ENCODE peak calls at places on chromosome 2, in four cellular contexts. X is BJ, Q is progenitor cell of endocrine pancreas, T is WTC11. A is an unnamed sample.

GRCh38 chr2:238949710-238950345 is 101.9 kb downstream of the TWIST2 start:
- DNase-seq in X (no peak), T (no peak), Q (no peak), A (no peak)

GRCh38 chr2:231935207-231935524 is 9.0 kb upstream of the NPPC start:
- DNase-seq in Q (no peak), T (no peak), X (no peak), A (no peak)

GRCh38 chr2:157842106-157842879 is 33.8 kb downstream of the ACVR1 start:
- DNase-seq in Q (no peak), X (no peak), T (no peak), A (no peak)

GRCh38 chr2:239194731-239195317 is 206.0 kb downstream of the HDAC4 start:
- DNase-seq in T (no peak), Q (peak; percentile 6), X (no peak), A (peak; percentile 23)

GRCh38 chr2:69798466-69798908 is 31.0 kb upstream of the GMCL1 start:
- DNase-seq in Q (no peak), X (no peak), T (no peak), A (no peak)

GRCh38 chr2:120988741-120989555 is 253.3 kb downstream of the GLI2 start:
- DNase-seq in T (no peak), Q (no peak), X (no peak), A (peak; percentile 15)

GRCh38 chr2:165758276-165758675 is 35.8 kb downstream of the GALNT3 start:
- DNase-seq in Q (no peak), X (no peak), T (no peak), A (no peak)

GRCh38 chr2:239002960-239003932 is 155.4 kb downstream of the TWIST2 start:
- DNase-seq in X (peak; percentile 49), Q (no peak), T (no peak), A (no peak)

GRCh38 chr2:201795608-201796477 is 10.5 kb upstream of the CDK15 start:
- DNase-seq in T (peak; percentile 44), Q (no peak), X (no peak), A (peak; percentile 43)

GRCh38 chr2:149744845-149745244 is 157.3 kb upstream of the MMADHC start:
- DNase-seq in X (peak; percentile 63), Q (no peak), T (no peak), A (no peak)

GRCh38 chr2:41194235-41194634 is 742.3 kb upstream of the SLC8A1 start:
- DNase-seq in T (no peak), X (no peak), Q (no peak), A (peak; percentile 19)

GRCh38 chr2:59034791-59035190 is 793.7 kb upstream of the FANCL start:
- DNase-seq in T (no peak), Q (no peak), X (no peak), A (no peak)

GRCh38 chr2:134228493-134228903 is 25.4 kb upstream of the MGAT5 start:
- DNase-seq in T (no peak), Q (no peak), X (no peak), A (no peak)

GRCh38 chr2:16349811-16350210 is 315.8 kb downstream of the CYRIA start:
- DNase-seq in Q (no peak), X (no peak), T (no peak), A (no peak)

GRCh38 chr2:3644246-3644525 is 13.8 kb upstream of the ALLC start:
- DNase-seq in X (no peak), T (no peak), Q (no peak), A (no peak)

GRCh38 chr2:169775354-169775753 is 23.3 kb upstream of the SSB start:
- DNase-seq in T (no peak), X (no peak), Q (no peak), A (no peak)

GRCh38 chr2:85862426-85862825 is 26.4 kb downstream of the ST3GAL5 start:
- DNase-seq in X (no peak), T (no peak), Q (no peak), A (no peak)

GRCh38 chr2:16227811-16228462 is 287.6 kb downstream of the MYCN start:
- DNase-seq in X (no peak), Q (no peak), T (no peak), A (no peak)

GRCh38 chr2:130336877-130337734 is 5.6 kb upstream of the IMP4 start:
- DNase-seq in T (peak; percentile 90), Q (peak; percentile 91), X (no peak), A (peak; percentile 89)

GRCh38 chr2:1162246-1162645 is 211.6 kb downstream of the SNTG2 start:
- DNase-seq in X (no peak), Q (no peak), T (no peak), A (no peak)

GRCh38 chr2:32627441-32627900 is 379 bp upstream of the TTC27 start:
- DNase-seq in Q (no peak), X (no peak), T (peak; percentile 55), A (peak; percentile 40)
- TF ChIP-seq CTCF in Q (peak; percentile 27), X (peak; percentile 50), T (no peak), A (peak; percentile 32)

GRCh38 chr2:80971-81736 is 34.8 kb upstream of the FAM110C start:
- DNase-seq in Q (no peak), X (no peak), T (no peak), A (no peak)
- TF ChIP-seq CTCF in Q (no peak), X (no peak), T (no peak), A (no peak)

GRCh38 chr2:100704156-100704555 is 115.8 kb upstream of the NPAS2 start:
- DNase-seq in Q (no peak), X (no peak), T (no peak), A (no peak)

GRCh38 chr2:100702444-100703134 is 117.3 kb upstream of the NPAS2 start:
- DNase-seq in T (no peak), X (no peak), Q (no peak), A (no peak)

GRCh38 chr2:100704711-100705110 is 115.2 kb upstream of the NPAS2 start:
- DNase-seq in Q (no peak), X (no peak), T (no peak), A (no peak)

GRCh38 chr2:100703213-100703612 is 116.7 kb upstream of the NPAS2 start:
- DNase-seq in Q (no peak), X (peak; percentile 45), T (no peak), A (no peak)

DNA sequence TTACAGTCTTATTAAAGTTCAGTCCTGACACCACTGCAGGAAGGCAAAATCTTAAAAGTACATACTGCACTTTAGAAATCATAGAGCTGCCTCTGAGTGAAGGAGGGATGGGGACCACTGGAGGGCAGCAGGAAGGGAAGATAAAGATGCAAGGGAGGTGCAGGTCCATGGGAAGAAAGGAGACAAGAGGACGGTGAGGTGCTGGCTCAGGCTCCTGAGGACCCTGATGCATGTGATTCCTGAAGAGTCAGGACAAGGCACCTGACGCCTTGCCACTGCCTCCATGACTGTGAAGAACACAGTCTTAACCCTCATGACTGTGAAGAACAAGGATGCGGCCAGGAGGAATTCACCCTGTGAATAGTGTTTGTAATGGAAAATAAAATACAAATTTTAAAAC is 116.2 kb upstream of the NPAS2 start:
- DNase-seq in T (no peak), X (no peak), Q (no peak), A (no peak)
- TF ChIP-seq CTCF in T (no peak), X (no peak), Q (no peak), A (no peak)

DNA sequence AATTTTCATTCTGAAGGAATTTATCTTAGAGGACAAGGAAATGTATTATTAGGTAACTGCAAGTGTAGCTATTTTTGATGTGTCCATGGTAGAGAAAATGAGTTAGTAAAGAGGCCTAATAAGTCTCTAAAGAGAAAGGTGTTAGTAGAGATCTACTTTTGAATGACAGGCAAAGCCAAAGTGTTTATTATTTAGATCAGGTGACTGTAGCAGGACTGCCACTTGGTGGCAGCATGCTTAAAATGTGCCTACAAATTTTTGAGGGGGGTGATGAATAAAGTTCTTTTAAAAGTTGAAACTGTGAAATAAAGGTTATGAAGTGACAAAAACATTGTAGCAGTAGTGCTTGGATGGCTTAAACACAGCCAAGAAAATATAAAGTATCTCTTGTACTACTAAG is 421.5 kb upstream of the MEIS1 start:
- DNase-seq in Q (no peak), T (no peak), X (no peak), A (no peak)
- TF ChIP-seq CTCF in Q (peak; percentile 8), T (no peak), X (no peak), A (no peak)

GRCh38 chr2:182715121-182715895 is 749 bp upstream of the DNAJC10 start:
- DNase-seq in T (no peak), X (peak; percentile 1), Q (no peak), A (no peak)
- TF ChIP-seq CTCF in T (no peak), X (no peak), Q (no peak), A (no peak)

DNA sequence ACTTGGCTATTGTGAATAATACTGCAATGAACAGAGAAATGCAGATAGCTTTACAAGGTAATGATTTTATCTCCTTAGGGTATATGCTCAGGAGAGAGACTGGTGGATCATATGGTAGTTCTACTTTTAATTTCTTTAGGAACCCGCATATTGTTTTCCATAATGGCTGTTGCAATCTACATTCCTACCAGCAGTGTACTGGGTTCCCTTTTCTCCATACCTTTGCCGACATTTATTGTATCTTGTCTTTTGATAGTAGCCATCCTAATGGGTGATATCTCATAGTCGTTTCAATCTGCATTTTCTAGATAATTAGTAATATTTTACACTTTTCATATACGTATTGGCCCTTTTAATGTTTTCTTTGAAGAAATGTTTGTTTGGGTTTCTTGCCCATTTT is 702.9 kb upstream of the ACVR2A start:
- DNase-seq in T (no peak), Q (no peak), X (no peak), A (no peak)
- TF ChIP-seq CTCF in T (peak; percentile 34), Q (peak; percentile 26), X (no peak), A (no peak)

DNA sequence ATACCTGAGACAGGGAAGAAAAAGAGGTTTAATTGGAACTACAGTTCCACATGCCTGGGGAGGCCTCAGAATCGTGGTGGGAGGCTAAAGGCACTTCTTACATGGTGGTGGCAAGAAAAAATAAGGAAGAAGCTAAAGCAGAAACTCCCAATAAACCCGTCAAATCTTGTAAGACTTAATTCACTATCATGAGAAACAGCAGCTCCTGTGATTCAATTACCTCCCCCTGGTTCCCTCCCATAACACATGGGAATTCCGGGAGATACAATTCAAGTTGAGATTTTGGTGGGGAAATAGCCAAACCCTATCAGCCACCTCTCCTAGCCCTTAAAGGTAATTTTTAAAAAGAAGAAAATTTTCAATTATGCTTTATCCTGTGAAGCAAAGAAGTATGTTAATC is 728.8 kb downstream of the RNF144A start:
- DNase-seq in X (no peak), Q (no peak), T (no peak), A (no peak)
- TF ChIP-seq CTCF in X (no peak), Q (no peak), T (no peak), A (no peak)

GRCh38 chr2:211093743-211094303 is 537.4 kb downstream of the CPS1 start:
- DNase-seq in X (no peak), T (no peak), Q (no peak), A (no peak)
- TF ChIP-seq CTCF in X (no peak), T (no peak), Q (peak; percentile 57), A (peak; percentile 18)

GRCh38 chr2:76599732-76600368 is 889.1 kb upstream of the GCFC2 start:
- DNase-seq in X (no peak), T (peak; percentile 68), Q (peak; percentile 35), A (peak; percentile 44)
- TF ChIP-seq CTCF in X (peak; percentile 49), T (peak; percentile 84), Q (peak; percentile 96), A (peak; percentile 85)

DNA sequence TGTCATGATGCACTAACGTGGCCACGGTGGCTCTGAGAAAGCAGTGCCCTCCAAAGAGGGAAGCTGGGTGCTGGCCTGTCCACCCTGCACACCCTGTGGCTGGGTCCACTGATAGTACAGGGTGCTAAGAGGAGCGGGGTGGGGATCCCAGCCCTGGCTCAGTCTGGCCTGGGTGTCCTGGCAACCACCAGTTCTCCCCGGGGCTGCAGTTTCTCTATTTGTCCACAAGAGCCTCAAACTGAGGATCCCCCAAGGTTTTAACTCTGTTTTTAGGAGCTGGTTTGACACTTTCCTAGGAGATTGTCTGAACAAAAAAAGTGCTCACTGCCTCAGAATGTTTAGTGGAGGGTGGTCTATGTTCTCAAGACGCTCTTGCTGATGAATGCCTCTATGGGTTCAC is 29.0 kb downstream of the EDAR start:
- DNase-seq in X (no peak), Q (no peak), T (no peak), A (no peak)
- TF ChIP-seq CTCF in X (peak; percentile 14), Q (peak; percentile 36), T (no peak), A (no peak)